ENCODE peak calls at places on chromosomes 12 and 14, in four cellular contexts. One of them, this sample, is unnamed. For H3K36me3, the result is how much of the 10 kb centered on the place peaks cover.

GRCh38 chr14:31927348-31927826 is 149.7 kb upstream of the ARHGAP5 start:
- DNase-seq in uterus: no peak
- DNase-seq in endothelial cell of umbilical vein: peak
- DNase-seq in body of pancreas: no peak
- DNase-seq in this sample: peak

GRCh38 chr14:35975814-35976213 is 149.7 kb downstream of the BRMS1L start:
- DNase-seq in endothelial cell of umbilical vein: no peak
- DNase-seq in body of pancreas: no peak
- DNase-seq in uterus: no peak
- DNase-seq in this sample: no peak

GRCh38 chr12:47885012-47885501 is 19.7 kb downstream of the VDR start:
- DNase-seq in uterus: no peak
- DNase-seq in endothelial cell of umbilical vein: no peak
- DNase-seq in body of pancreas: no peak
- DNase-seq in this sample: no peak

GRCh38 chr12:101521136-101521535 is 46.0 kb downstream of the SPIC start:
- DNase-seq in uterus: no peak
- DNase-seq in body of pancreas: no peak
- DNase-seq in endothelial cell of umbilical vein: no peak
- DNase-seq in this sample: no peak

GRCh38 chr12:27359578-27360340 is 27.1 kb downstream of the BMAL2 start:
- DNase-seq in endothelial cell of umbilical vein: no peak
- DNase-seq in body of pancreas: no peak
- DNase-seq in uterus: no peak
- DNase-seq in this sample: no peak

GRCh38 chr14:64198021-64198420 is 96.2 kb downstream of the ESR2 start:
- DNase-seq in uterus: no peak
- DNase-seq in body of pancreas: no peak
- DNase-seq in endothelial cell of umbilical vein: no peak
- DNase-seq in this sample: no peak

GRCh38 chr12:131783915-131784541 is 44.2 kb upstream of the MMP17 start:
- DNase-seq in endothelial cell of umbilical vein: no peak
- DNase-seq in body of pancreas: no peak
- DNase-seq in uterus: no peak
- DNase-seq in this sample: peak

GRCh38 chr14:76343386-76343785 is 32.6 kb upstream of the ESRRB start:
- DNase-seq in endothelial cell of umbilical vein: no peak
- DNase-seq in uterus: no peak
- DNase-seq in body of pancreas: no peak
- DNase-seq in this sample: no peak

GRCh38 chr14:32702088-32702487 is 236.6 kb upstream of the NPAS3 start:
- DNase-seq in body of pancreas: no peak
- DNase-seq in uterus: no peak
- DNase-seq in endothelial cell of umbilical vein: no peak
- DNase-seq in this sample: no peak

GRCh38 chr14:96434040-96434439 is 42.1 kb downstream of the AK7 start:
- DNase-seq in body of pancreas: peak
- DNase-seq in uterus: no peak
- DNase-seq in endothelial cell of umbilical vein: no peak
- DNase-seq in this sample: no peak

GRCh38 chr14:102250636-102251035 is 54.3 kb downstream of the MOK start:
- DNase-seq in uterus: no peak
- DNase-seq in endothelial cell of umbilical vein: no peak
- DNase-seq in body of pancreas: no peak
- DNase-seq in this sample: no peak

GRCh38 chr12:67625004-67625403 is 23.5 kb upstream of the DYRK2 start:
- DNase-seq in uterus: no peak
- DNase-seq in endothelial cell of umbilical vein: no peak
- DNase-seq in body of pancreas: no peak
- DNase-seq in this sample: no peak

GRCh38 chr12:70049596-70050360 is 193.5 kb upstream of the CNOT2 start:
- DNase-seq in body of pancreas: no peak
- DNase-seq in uterus: no peak
- DNase-seq in endothelial cell of umbilical vein: no peak
- DNase-seq in this sample: no peak

GRCh38 chr14:99821519-99822165 is 28.4 kb downstream of the EML1 start:
- DNase-seq in uterus: peak
- DNase-seq in endothelial cell of umbilical vein: no peak
- DNase-seq in body of pancreas: no peak
- DNase-seq in this sample: no peak

DNA sequence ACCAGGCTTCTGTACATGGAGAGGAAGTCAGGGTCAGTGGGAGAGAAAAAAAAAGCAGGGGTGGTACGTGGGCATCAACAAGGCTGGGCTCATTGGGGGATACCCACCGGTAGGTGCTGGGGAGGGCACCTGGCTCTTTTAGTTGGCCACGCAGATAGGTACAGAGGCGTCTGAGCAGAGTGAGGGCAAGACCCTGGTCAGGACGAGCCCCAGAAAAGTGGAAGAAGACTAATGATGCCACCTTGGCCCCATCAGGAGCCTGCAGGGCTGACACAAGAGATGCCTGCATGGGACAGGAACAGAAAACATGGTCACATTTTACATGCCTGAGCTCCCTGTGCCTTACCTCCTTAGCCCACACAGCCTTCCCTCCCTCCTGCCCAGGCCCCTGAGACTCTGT is 29.7 kb downstream of the TEP1 start:
- DNase-seq in uterus: no peak
- DNase-seq in body of pancreas: no peak
- DNase-seq in endothelial cell of umbilical vein: no peak
- DNase-seq in this sample: no peak
- H3K36me3 ChIP-seq in uterus: under half
- H3K36me3 ChIP-seq in body of pancreas: under half
- H3K36me3 ChIP-seq in endothelial cell of umbilical vein: half or more
- H3K36me3 ChIP-seq in this sample: under half

DNA sequence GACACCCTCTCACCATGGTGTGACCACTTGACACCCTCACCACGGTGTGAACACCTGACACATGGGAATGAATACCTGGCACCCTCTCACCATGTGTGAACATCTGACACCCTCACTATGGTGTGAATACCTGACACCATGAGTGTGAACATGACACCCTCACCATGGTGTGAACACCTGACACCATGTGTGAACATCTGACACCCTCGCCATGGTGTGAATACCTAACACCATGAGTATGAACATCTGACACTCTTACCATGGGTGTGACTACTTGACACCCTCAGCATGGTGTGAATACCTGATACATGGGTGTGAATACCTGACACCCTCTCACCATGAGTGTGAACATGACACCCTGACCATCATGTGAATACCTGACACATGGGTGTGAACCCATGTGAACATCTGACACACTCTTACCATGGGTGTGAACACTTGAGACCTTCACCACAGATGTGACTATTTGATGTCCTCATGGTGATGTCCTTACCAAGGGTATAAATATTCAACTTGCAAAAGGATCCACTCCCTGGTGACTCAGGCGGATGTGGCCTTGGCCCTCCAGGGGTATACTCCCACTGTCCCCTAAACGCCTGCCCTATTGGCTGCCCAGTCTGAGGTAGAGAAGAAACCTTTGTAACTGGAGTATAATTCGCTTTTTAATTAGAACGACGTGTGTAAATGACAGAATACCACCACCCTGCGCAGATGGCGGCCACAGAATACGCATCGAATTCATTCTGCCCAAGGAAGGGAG is 29.1 kb downstream of the RFLNA start:
- DNase-seq in body of pancreas: no peak
- DNase-seq in endothelial cell of umbilical vein: no peak
- DNase-seq in uterus: no peak
- DNase-seq in this sample: no peak
- H3K36me3 ChIP-seq in body of pancreas: under half
- H3K36me3 ChIP-seq in endothelial cell of umbilical vein: under half
- H3K36me3 ChIP-seq in uterus: under half
- H3K36me3 ChIP-seq in this sample: under half

GRCh38 chr12:71854594-71854993 is 15.0 kb downstream of the TBC1D15 start:
- DNase-seq in body of pancreas: no peak
- DNase-seq in endothelial cell of umbilical vein: no peak
- DNase-seq in uterus: no peak
- DNase-seq in this sample: no peak
- H3K36me3 ChIP-seq in body of pancreas: under half
- H3K36me3 ChIP-seq in endothelial cell of umbilical vein: under half
- H3K36me3 ChIP-seq in uterus: under half
- H3K36me3 ChIP-seq in this sample: under half

GRCh38 chr12:880656-881055 is 68.8 kb downstream of the RAD52 start:
- DNase-seq in body of pancreas: no peak
- DNase-seq in uterus: no peak
- DNase-seq in endothelial cell of umbilical vein: no peak
- DNase-seq in this sample: no peak
- H3K36me3 ChIP-seq in body of pancreas: under half
- H3K36me3 ChIP-seq in uterus: under half
- H3K36me3 ChIP-seq in endothelial cell of umbilical vein: under half
- H3K36me3 ChIP-seq in this sample: half or more

GRCh38 chr12:123253606-123254459 is 17.8 kb downstream of the CDK2AP1 start:
- DNase-seq in endothelial cell of umbilical vein: no peak
- DNase-seq in uterus: no peak
- DNase-seq in body of pancreas: no peak
- DNase-seq in this sample: no peak

GRCh38 chr12:123251403-123252076 is 18.3 kb downstream of the MTRFR start:
- DNase-seq in body of pancreas: no peak
- DNase-seq in uterus: no peak
- DNase-seq in endothelial cell of umbilical vein: no peak
- DNase-seq in this sample: no peak

GRCh38 chr12:123250471-123251383 is 17.5 kb downstream of the MTRFR start:
- DNase-seq in endothelial cell of umbilical vein: no peak
- DNase-seq in uterus: no peak
- DNase-seq in body of pancreas: peak
- DNase-seq in this sample: no peak

GRCh38 chr12:123258593-123258992 is 13.1 kb downstream of the CDK2AP1 start:
- DNase-seq in endothelial cell of umbilical vein: no peak
- DNase-seq in uterus: no peak
- DNase-seq in body of pancreas: no peak
- DNase-seq in this sample: no peak

DNA sequence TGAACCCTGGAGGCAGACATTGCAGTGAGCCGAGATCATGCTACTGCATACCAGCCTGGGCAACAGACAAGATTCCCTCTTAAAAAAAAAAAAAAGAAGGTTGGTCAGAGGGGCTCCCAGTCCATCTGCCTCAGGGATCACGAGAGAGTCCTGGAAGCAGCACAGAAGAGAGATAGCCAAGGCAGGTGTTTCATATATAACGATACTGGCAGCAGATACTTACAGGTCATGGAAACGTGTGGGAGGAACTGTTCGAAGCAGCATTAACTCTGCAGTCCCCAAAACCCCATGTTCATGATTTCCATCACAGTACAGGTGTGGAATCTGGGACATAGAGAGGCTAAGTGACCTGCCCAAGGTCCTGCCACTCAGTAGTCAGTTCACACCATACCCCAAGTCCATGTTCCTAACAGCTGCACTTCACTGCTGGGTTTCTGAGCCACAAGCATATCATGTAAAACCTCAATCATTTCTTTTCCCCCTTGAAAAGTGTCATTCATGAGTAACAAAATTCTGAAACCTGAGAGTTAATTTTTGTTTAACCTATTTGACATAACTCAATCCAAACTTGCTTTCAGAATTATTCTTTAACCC is 16.7 kb downstream of the CDK2AP1 start:
- DNase-seq in body of pancreas: no peak
- DNase-seq in uterus: no peak
- DNase-seq in endothelial cell of umbilical vein: no peak
- DNase-seq in this sample: no peak
- H3K36me3 ChIP-seq in body of pancreas: under half
- H3K36me3 ChIP-seq in uterus: under half
- H3K36me3 ChIP-seq in endothelial cell of umbilical vein: under half
- H3K36me3 ChIP-seq in this sample: under half

DNA sequence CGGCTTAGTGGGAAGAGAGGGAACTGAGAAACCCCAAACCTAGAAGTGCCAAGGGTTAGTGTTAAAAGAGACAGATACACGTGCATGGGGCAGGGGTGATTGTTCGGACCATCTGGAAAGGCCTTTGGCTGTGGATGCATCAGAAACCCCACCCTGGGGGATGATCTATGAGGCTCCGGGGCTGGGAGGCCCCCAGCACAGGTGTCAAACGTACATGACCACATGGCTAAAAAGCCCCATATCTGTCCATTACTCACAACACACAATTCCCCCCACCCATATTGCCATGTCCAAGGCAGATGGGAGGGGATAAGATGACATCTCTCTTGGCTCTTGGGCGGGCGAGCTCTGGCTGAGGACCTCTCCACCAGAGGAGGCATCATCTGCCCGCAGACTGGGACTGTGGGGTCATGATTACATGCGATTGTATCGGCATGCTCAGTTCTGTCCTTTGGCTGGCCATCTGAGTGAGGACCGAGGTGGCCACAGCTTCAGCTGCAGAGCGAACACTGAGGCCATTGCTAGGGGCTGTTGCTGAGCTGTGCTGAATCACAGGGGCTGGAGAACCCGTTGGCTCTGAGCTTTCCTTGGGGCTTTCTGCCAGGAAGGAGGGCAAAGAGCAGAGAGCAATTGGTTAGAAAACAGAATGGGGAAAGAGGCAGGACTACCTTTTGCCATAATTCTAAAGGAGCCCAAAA is 9.6 kb upstream of the NPFF start:
- DNase-seq in body of pancreas: no peak
- DNase-seq in endothelial cell of umbilical vein: no peak
- DNase-seq in uterus: no peak
- DNase-seq in this sample: no peak
- H3K36me3 ChIP-seq in body of pancreas: under half
- H3K36me3 ChIP-seq in endothelial cell of umbilical vein: under half
- H3K36me3 ChIP-seq in uterus: under half
- H3K36me3 ChIP-seq in this sample: half or more

GRCh38 chr14:45120109-45120508 is 14.2 kb downstream of the FKBP3 start:
- DNase-seq in body of pancreas: no peak
- DNase-seq in endothelial cell of umbilical vein: no peak
- DNase-seq in uterus: no peak
- DNase-seq in this sample: no peak

GRCh38 chr14:45112886-45113772 is 21.2 kb downstream of the FKBP3 start:
- DNase-seq in body of pancreas: no peak
- DNase-seq in uterus: no peak
- DNase-seq in endothelial cell of umbilical vein: peak
- DNase-seq in this sample: no peak

GRCh38 chr14:45118594-45118993 is 15.7 kb downstream of the FKBP3 start:
- DNase-seq in uterus: no peak
- DNase-seq in body of pancreas: no peak
- DNase-seq in endothelial cell of umbilical vein: no peak
- DNase-seq in this sample: no peak

GRCh38 chr14:45114327-45114726 is 20.0 kb downstream of the FKBP3 start:
- DNase-seq in uterus: no peak
- DNase-seq in body of pancreas: no peak
- DNase-seq in endothelial cell of umbilical vein: no peak
- DNase-seq in this sample: no peak
- H3K36me3 ChIP-seq in uterus: under half
- H3K36me3 ChIP-seq in body of pancreas: under half
- H3K36me3 ChIP-seq in endothelial cell of umbilical vein: under half
- H3K36me3 ChIP-seq in this sample: half or more

GRCh38 chr12:93415723-93416464 is 25.9 kb downstream of the UBE2N start:
- DNase-seq in body of pancreas: no peak
- DNase-seq in uterus: no peak
- DNase-seq in endothelial cell of umbilical vein: no peak
- DNase-seq in this sample: no peak
- H3K36me3 ChIP-seq in body of pancreas: under half
- H3K36me3 ChIP-seq in uterus: under half
- H3K36me3 ChIP-seq in endothelial cell of umbilical vein: under half
- H3K36me3 ChIP-seq in this sample: under half

This sample was measured in MG63.